ENCODE peak calls at places on chromosomes 7 and 10, in four cellular contexts. One of them, this sample, is unnamed. For H3K4me1 and H3K27me3, the result is how much of the 10 kb centered on the place peaks cover.

GRCh38 chr10:86520871-86521619 is 547 bp downstream of the WAPL start:
- DNase-seq in neural progenitor cell: peak
- DNase-seq in colonic mucosa: peak
- DNase-seq in right lobe of liver: peak
- DNase-seq in this sample: peak

GRCh38 chr7:155466814-155467675 is 9.1 kb downstream of the EN2 start:
- DNase-seq in colonic mucosa: no peak
- DNase-seq in neural progenitor cell: peak
- DNase-seq in right lobe of liver: no peak
- DNase-seq in this sample: no peak

GRCh38 chr7:28528899-28529298 is 116.6 kb downstream of the CREB5 start:
- DNase-seq in neural progenitor cell: no peak
- DNase-seq in colonic mucosa: no peak
- DNase-seq in right lobe of liver: no peak
- DNase-seq in this sample: no peak

GRCh38 chr10:46255696-46256355 is 31.0 kb upstream of the ANTXRL start:
- DNase-seq in colonic mucosa: peak
- DNase-seq in neural progenitor cell: peak
- DNase-seq in right lobe of liver: peak
- DNase-seq in this sample: peak

GRCh38 chr10:98908868-98909267 is 326.8 kb downstream of the HPSE2 start:
- DNase-seq in colonic mucosa: no peak
- DNase-seq in neural progenitor cell: no peak
- DNase-seq in right lobe of liver: no peak
- DNase-seq in this sample: no peak

GRCh38 chr7:8284606-8285005 is 22.6 kb upstream of the ICA1 start:
- DNase-seq in colonic mucosa: peak
- DNase-seq in right lobe of liver: no peak
- DNase-seq in neural progenitor cell: no peak
- DNase-seq in this sample: no peak

GRCh38 chr7:129986600-129986999 is 33.8 kb upstream of the UBE2H start:
- DNase-seq in colonic mucosa: no peak
- DNase-seq in neural progenitor cell: no peak
- DNase-seq in right lobe of liver: no peak
- DNase-seq in this sample: no peak

GRCh38 chr10:5565205-5565545 is 40.4 kb downstream of the CALML3 start:
- DNase-seq in colonic mucosa: no peak
- DNase-seq in neural progenitor cell: no peak
- DNase-seq in right lobe of liver: peak
- DNase-seq in this sample: no peak

GRCh38 chr7:5397657-5398237 is 25.9 kb downstream of the TNRC18 start:
- DNase-seq in right lobe of liver: no peak
- DNase-seq in neural progenitor cell: no peak
- DNase-seq in colonic mucosa: peak
- DNase-seq in this sample: no peak

GRCh38 chr10:6148908-6149307 is 53.8 kb upstream of the PFKFB3 start:
- DNase-seq in colonic mucosa: no peak
- DNase-seq in neural progenitor cell: no peak
- DNase-seq in right lobe of liver: no peak
- DNase-seq in this sample: no peak

GRCh38 chr10:116744849-116745248 is 2.5 kb upstream of the HSPA12A start:
- DNase-seq in neural progenitor cell: no peak
- DNase-seq in colonic mucosa: no peak
- DNase-seq in right lobe of liver: no peak
- DNase-seq in this sample: no peak

GRCh38 chr10:31136951-31137885 is 105.6 kb upstream of the ZNF438 start:
- DNase-seq in neural progenitor cell: no peak
- DNase-seq in right lobe of liver: no peak
- DNase-seq in colonic mucosa: no peak
- DNase-seq in this sample: no peak

GRCh38 chr7:103887050-103887449 is 102.4 kb downstream of the RELN start:
- DNase-seq in right lobe of liver: no peak
- DNase-seq in neural progenitor cell: no peak
- DNase-seq in colonic mucosa: no peak
- DNase-seq in this sample: no peak

GRCh38 chr10:75773139-75773801 is 341.8 kb downstream of the LRMDA start:
- DNase-seq in colonic mucosa: no peak
- DNase-seq in right lobe of liver: no peak
- DNase-seq in neural progenitor cell: no peak
- DNase-seq in this sample: no peak

GRCh38 chr7:106518986-106519385 is 142.0 kb downstream of the CCDC71L start:
- DNase-seq in neural progenitor cell: no peak
- DNase-seq in colonic mucosa: no peak
- DNase-seq in right lobe of liver: peak
- DNase-seq in this sample: no peak

GRCh38 chr7:106514887-106515286 is 146.1 kb downstream of the CCDC71L start:
- DNase-seq in neural progenitor cell: no peak
- DNase-seq in colonic mucosa: no peak
- DNase-seq in right lobe of liver: no peak
- DNase-seq in this sample: no peak

GRCh38 chr7:106515321-106515720 is 145.6 kb downstream of the CCDC71L start:
- DNase-seq in right lobe of liver: no peak
- DNase-seq in neural progenitor cell: no peak
- DNase-seq in colonic mucosa: no peak
- DNase-seq in this sample: no peak

GRCh38 chr7:106518239-106518638 is 142.7 kb downstream of the CCDC71L start:
- DNase-seq in right lobe of liver: no peak
- DNase-seq in neural progenitor cell: no peak
- DNase-seq in colonic mucosa: no peak
- DNase-seq in this sample: no peak

DNA sequence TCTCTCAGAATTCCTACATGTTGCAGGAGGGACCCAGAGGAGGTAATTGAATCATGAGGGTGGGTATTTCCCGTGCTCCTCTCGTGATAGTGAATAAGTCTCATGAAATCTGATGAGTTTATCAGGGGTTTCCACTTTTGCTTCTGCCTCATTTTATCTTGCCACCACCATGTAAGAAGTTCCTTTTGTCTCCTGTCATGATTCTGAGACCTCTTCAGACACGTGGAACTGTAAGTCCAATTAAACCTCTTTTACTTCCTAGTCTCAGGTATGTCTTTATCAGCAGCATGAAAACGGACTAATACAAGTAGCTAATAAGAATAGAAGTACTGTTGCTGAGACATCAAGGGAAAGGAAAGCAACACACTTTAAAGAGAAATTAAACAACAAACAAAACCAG is 143.4 kb downstream of the CCDC71L start:
- DNase-seq in colonic mucosa: no peak
- DNase-seq in neural progenitor cell: no peak
- DNase-seq in right lobe of liver: no peak
- DNase-seq in this sample: no peak
- H3K4me1 ChIP-seq in colonic mucosa: under half
- H3K4me1 ChIP-seq in neural progenitor cell: under half
- H3K4me1 ChIP-seq in right lobe of liver: under half
- H3K4me1 ChIP-seq in this sample: under half

GRCh38 chr7:134897936-134898335 is 88.4 kb upstream of the AGBL3 start:
- DNase-seq in neural progenitor cell: no peak
- DNase-seq in right lobe of liver: no peak
- DNase-seq in colonic mucosa: no peak
- DNase-seq in this sample: no peak
- TF ChIP-seq CTCF in neural progenitor cell: no peak
- TF ChIP-seq CTCF in right lobe of liver: no peak
- TF ChIP-seq CTCF in colonic mucosa: no peak
- TF ChIP-seq CTCF in this sample: no peak

GRCh38 chr7:30884881-30885280 is 26.8 kb upstream of the AQP1 start:
- DNase-seq in neural progenitor cell: no peak
- DNase-seq in colonic mucosa: no peak
- DNase-seq in right lobe of liver: no peak
- DNase-seq in this sample: no peak
- H3K27me3 ChIP-seq in neural progenitor cell: under half
- H3K27me3 ChIP-seq in colonic mucosa: under half
- H3K27me3 ChIP-seq in right lobe of liver: under half
- H3K27me3 ChIP-seq in this sample: under half

DNA sequence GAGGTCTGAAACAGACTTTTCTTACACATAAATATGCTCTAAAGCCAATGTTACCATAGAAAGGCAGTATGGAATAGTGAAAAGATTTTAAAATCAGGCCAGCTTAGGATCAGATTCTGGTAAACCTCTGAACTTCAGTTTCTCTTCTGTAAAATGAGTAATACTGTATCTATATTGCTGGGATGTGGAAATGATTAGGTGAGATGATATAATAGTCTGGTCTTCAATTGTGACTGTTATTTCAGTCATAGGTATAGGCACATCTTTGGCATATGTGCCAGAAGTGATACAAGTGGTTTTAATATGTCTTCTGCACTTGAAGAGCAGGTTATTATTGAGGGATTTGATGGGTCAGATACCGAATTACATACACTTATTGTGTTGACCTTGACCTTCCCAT is 7.2 kb downstream of the ZNF277 start:
- DNase-seq in right lobe of liver: no peak
- DNase-seq in neural progenitor cell: no peak
- DNase-seq in colonic mucosa: no peak
- DNase-seq in this sample: no peak
- H3K4me1 ChIP-seq in right lobe of liver: under half
- H3K4me1 ChIP-seq in neural progenitor cell: under half
- H3K4me1 ChIP-seq in colonic mucosa: under half
- H3K4me1 ChIP-seq in this sample: under half

DNA sequence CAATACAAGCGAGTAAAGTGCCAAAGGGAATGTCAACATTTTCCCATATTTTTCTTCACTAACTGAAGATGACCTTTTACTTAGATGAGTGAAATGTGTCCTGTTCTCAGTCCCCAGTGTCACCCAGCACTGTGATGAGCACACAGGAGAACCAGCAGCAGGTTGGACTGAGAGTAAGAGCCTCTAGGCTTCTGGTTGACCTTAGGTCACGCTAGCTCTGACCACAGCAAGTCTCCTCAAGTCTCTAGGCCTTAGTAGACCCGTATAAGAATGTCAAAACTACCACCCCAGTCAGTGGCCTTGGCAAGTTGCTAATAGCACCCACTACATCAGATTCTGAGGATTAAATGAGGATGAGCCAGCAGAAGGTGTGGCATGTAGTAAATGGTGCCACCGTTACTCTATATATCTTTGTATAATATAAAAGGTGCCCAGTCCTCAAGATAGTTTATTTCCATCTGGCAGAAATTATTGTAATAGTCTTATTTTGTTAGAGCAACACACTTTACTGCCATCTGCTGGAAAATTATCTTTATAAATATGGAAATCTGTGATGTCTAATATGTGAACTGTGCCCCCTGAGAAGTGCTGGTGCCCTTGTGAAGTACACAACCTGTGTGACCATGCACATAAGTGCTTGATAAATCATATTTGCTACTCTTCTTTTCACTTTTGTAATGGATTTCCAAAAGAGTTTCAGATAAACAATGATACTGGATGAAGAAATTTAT is 75.7 kb downstream of the SPAG6 start:
- DNase-seq in neural progenitor cell: no peak
- DNase-seq in right lobe of liver: no peak
- DNase-seq in colonic mucosa: no peak
- DNase-seq in this sample: no peak
- TF ChIP-seq CTCF in neural progenitor cell: no peak
- TF ChIP-seq CTCF in right lobe of liver: peak
- TF ChIP-seq CTCF in colonic mucosa: no peak
- TF ChIP-seq CTCF in this sample: peak

DNA sequence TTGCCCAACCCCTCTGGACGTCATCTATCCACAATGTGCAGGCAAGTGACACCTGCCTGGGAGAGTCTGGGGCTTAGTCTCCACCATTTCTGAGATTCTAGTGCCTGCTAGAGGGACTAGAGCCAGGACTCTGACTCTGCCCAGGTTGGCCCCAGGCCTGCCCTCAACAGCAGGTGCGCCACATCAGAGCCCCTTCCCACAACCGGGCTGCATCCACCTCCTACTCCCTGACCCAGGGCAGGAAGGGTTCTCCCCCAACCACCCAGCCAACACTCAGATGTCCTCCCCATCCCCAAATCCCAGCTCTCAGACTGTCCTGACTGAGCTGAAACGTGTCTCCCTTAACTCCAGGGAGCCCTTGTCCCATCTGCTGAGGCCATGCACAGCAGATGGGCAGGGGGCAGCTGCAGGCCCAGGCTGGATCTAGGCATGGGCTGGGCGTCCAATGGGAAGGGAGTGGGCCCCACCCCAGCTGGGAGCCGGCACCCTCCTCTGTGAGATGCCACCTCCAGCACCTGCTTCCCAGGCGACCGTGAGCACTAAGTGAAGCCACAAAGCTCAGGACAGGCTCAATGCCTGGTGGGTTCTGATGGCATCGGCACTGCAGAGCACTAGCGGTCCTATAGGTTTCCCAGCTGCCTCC is 49.2 kb downstream of the RASGEF1A start:
- DNase-seq in neural progenitor cell: no peak
- DNase-seq in colonic mucosa: no peak
- DNase-seq in right lobe of liver: no peak
- DNase-seq in this sample: peak
- H3K27me3 ChIP-seq in neural progenitor cell: under half
- H3K27me3 ChIP-seq in colonic mucosa: under half
- H3K27me3 ChIP-seq in right lobe of liver: under half
- H3K27me3 ChIP-seq in this sample: under half

GRCh38 chr10:12702215-12702614 is 299.3 kb downstream of the CCDC3 start:
- DNase-seq in colonic mucosa: peak
- DNase-seq in neural progenitor cell: no peak
- DNase-seq in right lobe of liver: no peak
- DNase-seq in this sample: no peak
- H3K4me1 ChIP-seq in colonic mucosa: under half
- H3K4me1 ChIP-seq in neural progenitor cell: under half
- H3K4me1 ChIP-seq in right lobe of liver: under half
- H3K4me1 ChIP-seq in this sample: under half

GRCh38 chr7:111147708-111148107 is 56.8 kb downstream of the LRRN3 start:
- DNase-seq in colonic mucosa: no peak
- DNase-seq in neural progenitor cell: no peak
- DNase-seq in right lobe of liver: no peak
- DNase-seq in this sample: no peak

GRCh38 chr7:111146136-111146535 is 55.2 kb downstream of the LRRN3 start:
- DNase-seq in colonic mucosa: no peak
- DNase-seq in neural progenitor cell: no peak
- DNase-seq in right lobe of liver: no peak
- DNase-seq in this sample: no peak

GRCh38 chr7:111148134-111148533 is 57.2 kb downstream of the LRRN3 start:
- DNase-seq in neural progenitor cell: no peak
- DNase-seq in right lobe of liver: no peak
- DNase-seq in colonic mucosa: no peak
- DNase-seq in this sample: no peak

GRCh38 chr7:111145472-111145871 is 54.5 kb downstream of the LRRN3 start:
- DNase-seq in colonic mucosa: no peak
- DNase-seq in neural progenitor cell: no peak
- DNase-seq in right lobe of liver: no peak
- DNase-seq in this sample: no peak

GRCh38 chr7:111150709-111151108 is 59.8 kb downstream of the LRRN3 start:
- DNase-seq in neural progenitor cell: no peak
- DNase-seq in right lobe of liver: no peak
- DNase-seq in colonic mucosa: no peak
- DNase-seq in this sample: no peak
- TF ChIP-seq CTCF in neural progenitor cell: no peak
- TF ChIP-seq CTCF in right lobe of liver: no peak
- TF ChIP-seq CTCF in colonic mucosa: no peak
- TF ChIP-seq CTCF in this sample: no peak

This sample was measured in heart right ventricle.